ENCODE peak calls at places on chromosomes 2 and 18, in four cellular contexts. D is tibial artery, G is left ventricle myocardium inferior, F is uterus. Y is an unnamed sample. For H3K4me1, the result is how much of the 10 kb centered on the place peaks cover.

GRCh38 chr2:85436836-85437487 is 18.4 kb downstream of the SH2D6 start:
- DNase-seq in F (no peak), G (no peak), D (no peak), Y (peak)

GRCh38 chr2:85953476-85953875 is 64.7 kb upstream of the ST3GAL5 start:
- DNase-seq in G (no peak), F (no peak), D (no peak), Y (no peak)

GRCh38 chr2:164644036-164644700 is 22.9 kb upstream of the GRB14 start:
- DNase-seq in D (no peak), F (no peak), G (no peak), Y (no peak)

GRCh38 chr2:23618696-23619530 is 233.9 kb downstream of the KLHL29 start:
- DNase-seq in G (no peak), D (no peak), F (no peak), Y (no peak)

GRCh38 chr2:234453216-234453615 is 43.7 kb downstream of the ARL4C start:
- DNase-seq in F (no peak), D (no peak), G (no peak), Y (no peak)

GRCh38 chr2:26088038-26088643 is 54.3 kb downstream of the RAB10 start:
- DNase-seq in D (no peak), F (no peak), G (no peak), Y (no peak)

GRCh38 chr2:396903-397302 is 109.0 kb upstream of the ALKAL2 start:
- DNase-seq in D (no peak), G (no peak), F (no peak), Y (no peak)

GRCh38 chr2:126792993-126793392 is 105.7 kb upstream of the TEX51 start:
- DNase-seq in G (no peak), F (no peak), D (no peak), Y (no peak)

GRCh38 chr2:8575011-8575750 is 106.7 kb upstream of the ID2 start:
- DNase-seq in D (no peak), F (peak), G (no peak), Y (peak)

GRCh38 chr2:189179607-189179979 is at the start of gene COL5A2:
- DNase-seq in D (peak), G (peak), F (peak), Y (peak)

GRCh38 chr2:98280376-98281102 is 65.7 kb upstream of the CNGA3 start:
- DNase-seq in D (no peak), G (no peak), F (no peak), Y (no peak)

GRCh38 chr2:232632904-232633412 is 446 bp upstream of the EFHD1 start:
- DNase-seq in G (peak), F (peak), D (peak), Y (peak)

GRCh38 chr2:21041943-21042707 is 1.7 kb downstream of the APOB start:
- DNase-seq in G (no peak), D (no peak), F (no peak), Y (peak)

GRCh38 chr18:34867520-34867919 is 157.4 kb downstream of the DTNA start:
- DNase-seq in D (no peak), G (no peak), F (peak), Y (peak)

GRCh38 chr2:8684885-8685696 is 3.2 kb downstream of the ID2 start:
- DNase-seq in G (peak), F (peak), D (peak), Y (peak)

GRCh38 chr2:28901202-28901601 is 6.7 kb downstream of the WDR43 start:
- DNase-seq in D (no peak), G (no peak), F (no peak), Y (no peak)

DNA sequence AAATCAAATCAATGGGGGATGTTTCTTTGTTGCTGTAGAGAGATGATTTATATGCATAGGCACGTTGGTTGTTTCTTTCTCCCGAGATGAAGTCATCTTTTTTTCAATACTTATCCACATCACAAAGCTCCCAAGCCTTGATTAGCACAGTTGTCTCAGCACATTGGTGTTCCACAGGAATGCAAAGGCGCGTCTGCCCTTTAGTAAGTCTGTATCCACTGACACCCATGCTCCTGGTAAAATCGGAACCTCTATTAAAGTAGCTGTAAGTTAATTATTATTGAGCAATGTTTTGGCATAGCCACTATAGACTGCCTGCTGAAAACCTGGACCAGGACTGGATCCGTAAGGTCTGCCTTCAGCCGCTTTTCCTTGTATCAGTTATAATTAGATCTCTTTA is 77.6 kb upstream of the RBM44 start:
- DNase-seq in D (no peak), G (no peak), F (no peak), Y (no peak)
- H3K4me1 ChIP-seq in D (under half), G (half or more), F (under half), Y (under half)

GRCh38 chr2:100142393-100142792 is at the start of gene AFF3:
- DNase-seq in D (peak), G (no peak), F (no peak), Y (no peak)

GRCh38 chr2:100137877-100138570 is 4.4 kb downstream of the AFF3 start:
- DNase-seq in D (no peak), F (no peak), G (no peak), Y (no peak)

GRCh38 chr2:100141906-100142305 is 484 bp downstream of the AFF3 start:
- DNase-seq in G (no peak), F (no peak), D (no peak), Y (no peak)

GRCh38 chr2:100139114-100139513 is 3.3 kb downstream of the AFF3 start:
- DNase-seq in F (no peak), D (no peak), G (no peak), Y (no peak)

DNA sequence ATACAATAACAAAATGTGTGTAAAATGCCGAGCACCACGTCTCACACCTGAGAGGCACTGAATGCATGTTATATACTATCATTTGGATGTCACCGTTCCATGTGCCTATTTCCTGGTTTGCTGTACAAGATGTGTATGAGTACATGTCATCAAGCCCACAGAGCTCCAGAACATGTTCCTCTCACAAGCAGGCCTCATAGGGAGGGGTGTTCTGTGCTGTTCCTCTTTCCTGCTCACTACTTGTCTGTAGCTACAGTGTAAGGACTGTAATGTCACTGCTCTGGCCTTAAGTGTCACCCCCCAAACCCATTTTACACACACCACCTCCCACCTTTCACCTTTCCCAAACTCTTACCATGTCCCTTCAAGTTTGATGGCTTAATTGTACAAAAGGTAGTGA is 1.8 kb downstream of the AFF3 start:
- DNase-seq in F (no peak), G (no peak), D (no peak), Y (no peak)
- H3K4me1 ChIP-seq in F (under half), G (under half), D (under half), Y (under half)

GRCh38 chr2:47174731-47175361 is 19.7 kb upstream of the STPG4 start:
- DNase-seq in G (no peak), D (peak), F (peak), Y (no peak)
- H3K4me1 ChIP-seq in G (half or more), D (under half), F (under half), Y (under half)

GRCh38 chr2:54469484-54470053 is 13.4 kb downstream of the SPTBN1 start:
- DNase-seq in F (no peak), G (no peak), D (no peak), Y (no peak)

GRCh38 chr2:54465143-54465542 is 9.0 kb downstream of the SPTBN1 start:
- DNase-seq in D (no peak), F (no peak), G (no peak), Y (no peak)

GRCh38 chr2:54464334-54464733 is 8.2 kb downstream of the SPTBN1 start:
- DNase-seq in D (no peak), G (no peak), F (no peak), Y (no peak)

GRCh38 chr2:54468643-54469042 is 12.5 kb downstream of the SPTBN1 start:
- DNase-seq in G (no peak), F (no peak), D (no peak), Y (no peak)

GRCh38 chr2:54466880-54467279 is 10.8 kb downstream of the SPTBN1 start:
- DNase-seq in F (no peak), G (no peak), D (no peak), Y (no peak)
- H3K4me1 ChIP-seq in F (under half), G (half or more), D (under half), Y (under half)

GRCh38 chr18:79399275-79400081 is 3.7 kb downstream of the NFATC1 start:
- DNase-seq in G (peak), F (no peak), D (no peak), Y (peak)

GRCh38 chr18:79401494-79402208 is 5.9 kb downstream of the NFATC1 start:
- DNase-seq in G (peak), F (no peak), D (no peak), Y (peak)

GRCh38 chr18:79402209-79402576 is 6.5 kb downstream of the NFATC1 start:
- DNase-seq in F (no peak), D (no peak), G (peak), Y (peak)

GRCh38 chr18:79400091-79400590 is 4.4 kb downstream of the NFATC1 start:
- DNase-seq in G (peak), F (peak), D (peak), Y (peak)

DNA sequence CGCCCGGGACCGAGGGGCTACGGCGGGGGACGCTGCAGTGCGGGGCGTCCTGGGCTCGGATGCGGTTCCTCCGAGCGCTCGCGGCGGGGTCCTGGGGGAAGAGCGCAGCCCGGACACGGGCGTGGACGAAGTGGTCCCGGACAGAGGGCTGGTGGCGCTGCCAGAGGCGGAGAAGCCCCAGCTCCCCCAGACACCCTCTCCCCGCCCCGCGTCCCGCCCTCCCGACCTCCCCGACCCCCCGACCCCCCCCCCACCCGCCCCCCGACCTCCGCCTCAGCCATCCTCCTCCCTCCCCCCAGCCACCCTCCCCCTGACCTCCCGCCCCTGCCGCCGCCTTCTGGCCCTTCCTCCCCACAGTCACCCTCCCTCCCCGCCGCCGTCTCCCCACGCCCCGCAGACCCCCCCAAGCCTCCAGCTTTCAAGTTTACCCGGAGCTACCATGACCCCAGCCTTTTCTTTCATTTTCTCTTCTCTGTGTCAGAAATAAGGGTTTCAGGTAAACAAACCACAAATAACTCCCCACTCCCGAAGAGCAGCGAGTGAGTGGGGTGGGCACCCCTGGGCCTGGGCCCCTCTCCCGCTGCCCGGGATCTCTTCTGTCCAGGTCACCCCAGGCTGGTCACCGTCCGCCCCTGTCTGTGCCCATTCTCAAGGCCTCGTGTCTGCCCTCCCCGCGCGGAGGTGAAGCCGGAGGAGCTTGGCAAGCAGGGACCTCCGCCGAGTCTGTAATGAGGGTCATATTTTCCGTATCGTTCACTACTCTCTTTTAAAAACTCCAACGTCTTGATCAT is 5.1 kb downstream of the NFATC1 start:
- DNase-seq in G (peak), D (no peak), F (no peak), Y (peak)
- H3K4me1 ChIP-seq in G (half or more), D (under half), F (under half), Y (under half)

GRCh38 chr2:187991389-187991788 is 300.3 kb upstream of the GULP1 start:
- DNase-seq in D (no peak), F (no peak), G (no peak), Y (no peak)

GRCh38 chr2:187995556-187995955 is 296.1 kb upstream of the GULP1 start:
- DNase-seq in F (no peak), G (no peak), D (no peak), Y (no peak)

GRCh38 chr2:187996630-187997029 is 295.0 kb upstream of the GULP1 start:
- DNase-seq in F (no peak), G (no peak), D (no peak), Y (no peak)

GRCh38 chr2:187993516-187993915 is 298.2 kb upstream of the GULP1 start:
- DNase-seq in D (no peak), F (no peak), G (no peak), Y (no peak)

DNA sequence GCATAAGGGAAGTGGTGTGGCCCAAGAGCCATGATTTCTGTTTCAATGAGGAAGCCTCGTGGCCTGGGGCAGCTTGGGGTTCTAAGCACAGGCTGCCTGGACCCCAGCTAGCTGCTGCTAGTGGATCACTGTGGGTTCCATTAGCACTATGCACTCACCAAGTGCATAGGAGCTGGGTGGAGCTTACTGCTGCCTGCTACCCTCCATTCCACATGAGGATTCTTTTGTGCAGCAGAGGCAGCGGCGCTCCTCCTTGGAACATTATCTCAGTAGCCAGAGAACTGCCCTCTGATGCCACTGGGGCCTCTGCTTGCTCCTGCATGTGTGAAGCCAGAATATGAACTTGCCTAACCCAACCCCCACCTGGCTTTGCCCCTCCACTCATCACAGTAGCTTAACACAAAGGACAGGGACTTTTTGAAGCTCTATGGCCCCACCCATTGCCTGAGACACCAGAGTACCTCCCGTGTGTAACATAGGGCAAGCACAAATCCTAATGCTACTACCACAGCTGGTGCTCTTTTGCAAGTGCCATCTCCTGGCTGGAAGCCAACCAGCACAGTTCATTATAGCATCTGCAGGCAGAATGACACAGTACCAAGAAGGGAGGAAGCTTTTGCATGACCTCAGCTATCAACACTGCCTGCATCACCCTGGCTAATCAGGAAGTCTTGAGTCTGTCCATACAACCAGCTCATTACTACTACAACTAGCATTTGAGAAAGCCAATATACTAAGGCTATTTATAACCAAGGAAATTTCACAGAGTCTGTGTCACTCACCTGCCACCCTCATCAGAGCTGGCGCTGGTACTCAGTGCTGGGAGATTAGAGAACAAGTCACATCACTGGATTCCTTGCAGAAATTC is 297.0 kb upstream of the GULP1 start:
- DNase-seq in D (no peak), G (no peak), F (no peak), Y (no peak)
- H3K4me1 ChIP-seq in D (under half), G (under half), F (under half), Y (under half)

GRCh38 chr2:237864940-237865622 is 5.7 kb downstream of the RAMP1 start:
- DNase-seq in D (no peak), F (peak), G (no peak), Y (no peak)
- H3K4me1 ChIP-seq in D (half or more), F (under half), G (half or more), Y (under half)

DNA sequence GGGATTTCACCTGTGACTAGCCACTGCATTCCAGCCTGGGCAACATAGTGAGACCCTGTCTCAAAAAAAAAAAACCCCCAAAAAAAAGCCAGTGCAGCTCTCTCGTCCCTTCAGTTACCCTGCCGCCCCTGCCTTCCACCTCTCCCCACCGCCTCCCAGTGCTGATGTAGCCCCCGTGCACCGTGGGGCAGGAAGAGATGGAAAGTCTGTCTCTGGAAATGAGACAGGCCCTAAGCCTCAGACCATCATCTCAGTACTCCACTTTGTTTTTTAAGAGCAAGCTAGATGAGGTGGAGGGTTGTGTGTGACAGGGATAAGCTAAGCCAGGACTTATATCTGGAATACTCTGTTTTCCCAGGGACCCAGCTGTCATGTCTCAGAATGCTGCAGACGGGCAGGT is 32.0 kb downstream of the MERTK start:
- DNase-seq in F (no peak), D (no peak), G (no peak), Y (no peak)
- H3K4me1 ChIP-seq in F (under half), D (under half), G (under half), Y (under half)

GRCh38 chr2:219454217-219454616 is 19.6 kb downstream of the SPEG start:
- DNase-seq in D (no peak), F (no peak), G (no peak), Y (no peak)
- H3K4me1 ChIP-seq in D (half or more), F (under half), G (half or more), Y (under half)

DNA sequence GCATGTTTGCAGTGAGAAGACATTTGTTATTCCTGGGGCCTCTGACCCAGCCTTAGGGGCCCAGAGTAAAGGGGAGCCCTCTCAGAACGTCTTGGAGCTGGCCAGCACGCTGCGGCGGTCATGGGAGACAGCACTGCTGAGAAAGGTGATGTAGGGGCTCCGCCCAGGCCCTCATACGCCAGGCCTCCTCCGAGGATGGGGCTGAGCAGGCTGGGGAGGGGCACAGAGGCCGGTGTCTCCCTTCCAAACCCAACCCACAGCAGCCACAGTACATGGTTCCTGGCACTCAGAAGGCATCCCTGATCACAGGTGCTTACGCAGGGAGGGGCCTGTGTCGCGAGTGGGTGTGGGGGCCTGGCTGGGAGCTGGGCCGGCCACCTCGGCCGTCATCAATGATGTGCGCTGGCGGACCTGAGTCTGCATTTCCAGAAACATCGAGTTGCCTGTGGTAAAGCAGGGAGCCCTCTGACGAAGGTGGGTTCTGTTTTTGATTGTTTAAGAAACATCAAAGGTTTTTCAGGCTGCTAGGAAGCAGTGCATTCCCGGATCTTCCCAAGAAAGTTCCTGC is 51.0 kb upstream of the PXDN start:
- DNase-seq in G (no peak), F (no peak), D (no peak), Y (no peak)
- H3K4me1 ChIP-seq in G (under half), F (under half), D (under half), Y (under half)